ENCODE peak calls at places on chromosome 22, in five cellular contexts. O is iPS-NIHi11; K is activated CD8-positive, alpha-beta T cell treated with anti-CD3 and anti-CD28 coated beads, Interleukin-2, amount 10 ng/mL, durations not matched to agents 7 days and 5 days; E is stimulated activated CD4-positive, alpha-beta T cell treated with anti-CD3 and anti-CD28 coated beads, Interleukin-4, amount 100 ng/mL, for 24 hours; D is AG09309. P is an unnamed sample.

GRCh38 chr22:20783844-20784723 is 10.2 kb downstream of the SERPIND1 start:
- DNase-seq in O (peak; percentile 66), K (peak; percentile 67), E (peak; percentile 51), D (no peak), P (peak; percentile 63)

GRCh38 chr22:23565942-23566715 is 14.0 kb downstream of the IGLL1 start:
- DNase-seq in O (peak; percentile 73), K (no peak), E (no peak), D (no peak), P (no peak)

GRCh38 chr22:44096736-44097135 is 72.6 kb downstream of the PARVB start:
- DNase-seq in O (no peak), K (no peak), E (no peak), D (no peak), P (no peak)

GRCh38 chr22:39469326-39469680 is 12.5 kb downstream of the MGAT3 start:
- DNase-seq in O (no peak), K (no peak), E (no peak), D (no peak), P (no peak)

GRCh38 chr22:37179622-37180420 is 8.2 kb downstream of the C1QTNF6 start:
- DNase-seq in O (peak; percentile 7), K (no peak), E (no peak), D (no peak), P (no peak)

GRCh38 chr22:33919591-33920501 is at the start of gene LARGE1:
- DNase-seq in O (peak; percentile 44), K (no peak), E (no peak), D (no peak), P (no peak)

GRCh38 chr22:20591660-20592310 is 84.4 kb downstream of the MED15 start:
- DNase-seq in O (peak; percentile 88), K (no peak), E (no peak), D (no peak), P (no peak)

GRCh38 chr22:32920032-32920628 is 118.6 kb downstream of the TIMP3 start:
- DNase-seq in O (no peak), K (no peak), E (no peak), D (peak; percentile 66), P (no peak)

GRCh38 chr22:37462983-37463382 is 23.2 kb downstream of the MFNG start:
- DNase-seq in O (peak; percentile 84), K (peak; percentile 49), E (no peak), D (no peak), P (no peak)

GRCh38 chr22:19849800-19850481 is 4.7 kb downstream of the GNB1L start:
- DNase-seq in O (no peak), K (no peak), E (no peak), D (no peak), P (no peak)

GRCh38 chr22:46864314-46865051 is 102.0 kb downstream of the TBC1D22A start:
- DNase-seq in O (no peak), K (no peak), E (no peak), D (no peak), P (no peak)

GRCh38 chr22:49097966-49098365 is 729.7 kb downstream of the BRD1 start:
- DNase-seq in O (no peak), K (no peak), E (no peak), D (no peak), P (no peak)

GRCh38 chr22:50696251-50696798 is 23.7 kb downstream of the SHANK3 start:
- DNase-seq in O (no peak), K (no peak), E (no peak), D (no peak), P (no peak)

GRCh38 chr22:42602470-42602869 is 12.2 kb downstream of the POLDIP3 start:
- DNase-seq in O (no peak), K (no peak), E (no peak), D (no peak), P (no peak)

GRCh38 chr22:31083923-31084810 is 3.0 kb downstream of the SMTN start:
- DNase-seq in O (no peak), K (no peak), E (no peak), D (no peak), P (no peak)

GRCh38 chr22:25061605-25062377 is 109.3 kb downstream of the KIAA1671 start:
- DNase-seq in O (no peak), K (no peak), E (no peak), D (no peak), P (no peak)